ENCODE peak calls at places on chromosome 17, in seven cellular contexts. One of them, this sample, is unnamed.

GRCh38 chr17:18992454-18993130 is 12.0 kb downstream of the FAM83G start:
- DNase-seq in Peyer's patch: peak
- DNase-seq in cardiac muscle cell: no peak
- DNase-seq in coronary artery: no peak
- DNase-seq in MM.1S: peak
- DNase-seq in neural crest cell: no peak
- DNase-seq in Caco-2: no peak
- DNase-seq in this sample: no peak

GRCh38 chr17:19260958-19261357 is 23.8 kb downstream of the EPN2 start:
- DNase-seq in Caco-2: no peak
- DNase-seq in cardiac muscle cell: no peak
- DNase-seq in MM.1S: no peak
- DNase-seq in neural crest cell: no peak
- DNase-seq in Peyer's patch: no peak
- DNase-seq in coronary artery: no peak
- DNase-seq in this sample: no peak

GRCh38 chr17:39083270-39083669 is 68.2 kb downstream of the PLXDC1 start:
- DNase-seq in neural crest cell: no peak
- DNase-seq in cardiac muscle cell: no peak
- DNase-seq in Caco-2: no peak
- DNase-seq in coronary artery: no peak
- DNase-seq in Peyer's patch: no peak
- DNase-seq in MM.1S: no peak
- DNase-seq in this sample: no peak

GRCh38 chr17:73020110-73020509 is 72.4 kb downstream of the SLC39A11 start:
- DNase-seq in MM.1S: no peak
- DNase-seq in Peyer's patch: no peak
- DNase-seq in Caco-2: no peak
- DNase-seq in neural crest cell: no peak
- DNase-seq in coronary artery: no peak
- DNase-seq in cardiac muscle cell: no peak
- DNase-seq in this sample: no peak

GRCh38 chr17:77510133-77510796 is 369.5 kb downstream of the SEC14L1 start:
- DNase-seq in cardiac muscle cell: no peak
- DNase-seq in MM.1S: no peak
- DNase-seq in neural crest cell: no peak
- DNase-seq in Peyer's patch: no peak
- DNase-seq in Caco-2: no peak
- DNase-seq in coronary artery: peak
- DNase-seq in this sample: no peak

GRCh38 chr17:4947010-4947410 is 1.3 kb downstream of the PFN1 start:
- DNase-seq in Caco-2: no peak
- DNase-seq in MM.1S: no peak
- DNase-seq in coronary artery: no peak
- DNase-seq in cardiac muscle cell: peak
- DNase-seq in neural crest cell: no peak
- DNase-seq in Peyer's patch: peak
- DNase-seq in this sample: no peak

GRCh38 chr17:51815097-51815496 is 343.4 kb downstream of the CA10 start:
- DNase-seq in neural crest cell: no peak
- DNase-seq in Caco-2: no peak
- DNase-seq in Peyer's patch: no peak
- DNase-seq in cardiac muscle cell: no peak
- DNase-seq in coronary artery: no peak
- DNase-seq in MM.1S: no peak
- DNase-seq in this sample: no peak

GRCh38 chr17:27959382-27959709 is 66.2 kb upstream of the LYRM9 start:
- DNase-seq in neural crest cell: no peak
- DNase-seq in Caco-2: no peak
- DNase-seq in coronary artery: no peak
- DNase-seq in cardiac muscle cell: no peak
- DNase-seq in MM.1S: no peak
- DNase-seq in Peyer's patch: no peak
- DNase-seq in this sample: no peak

GRCh38 chr17:65772989-65773388 is 211.5 kb upstream of the AXIN2 start:
- DNase-seq in neural crest cell: no peak
- DNase-seq in Peyer's patch: no peak
- DNase-seq in Caco-2: no peak
- DNase-seq in coronary artery: no peak
- DNase-seq in MM.1S: peak
- DNase-seq in cardiac muscle cell: no peak
- DNase-seq in this sample: no peak

GRCh38 chr17:1959871-1960569 is 65.1 kb downstream of the RTN4RL1 start:
- DNase-seq in coronary artery: no peak
- DNase-seq in MM.1S: no peak
- DNase-seq in Peyer's patch: no peak
- DNase-seq in neural crest cell: no peak
- DNase-seq in Caco-2: no peak
- DNase-seq in cardiac muscle cell: no peak
- DNase-seq in this sample: peak

GRCh38 chr17:48624544-48625501 is 1.3 kb downstream of the HOXB9 start:
- DNase-seq in MM.1S: no peak
- DNase-seq in cardiac muscle cell: peak
- DNase-seq in Caco-2: peak
- DNase-seq in coronary artery: no peak
- DNase-seq in neural crest cell: no peak
- DNase-seq in Peyer's patch: no peak
- DNase-seq in this sample: no peak

GRCh38 chr17:50129303-50129945 is 536 bp downstream of the SAMD14 start:
- DNase-seq in cardiac muscle cell: no peak
- DNase-seq in MM.1S: no peak
- DNase-seq in neural crest cell: peak
- DNase-seq in coronary artery: no peak
- DNase-seq in Caco-2: peak
- DNase-seq in Peyer's patch: no peak
- DNase-seq in this sample: peak

GRCh38 chr17:65742433-65743312 is 181.2 kb upstream of the AXIN2 start:
- DNase-seq in Peyer's patch: no peak
- DNase-seq in coronary artery: no peak
- DNase-seq in cardiac muscle cell: no peak
- DNase-seq in MM.1S: no peak
- DNase-seq in neural crest cell: no peak
- DNase-seq in Caco-2: no peak
- DNase-seq in this sample: no peak

GRCh38 chr17:7313028-7313889 is 1.9 kb downstream of the GPS2 start:
- DNase-seq in neural crest cell: no peak
- DNase-seq in MM.1S: no peak
- DNase-seq in Caco-2: no peak
- DNase-seq in coronary artery: no peak
- DNase-seq in Peyer's patch: no peak
- DNase-seq in cardiac muscle cell: no peak
- DNase-seq in this sample: no peak
- TF ChIP-seq CTCF in neural crest cell: peak
- TF ChIP-seq CTCF in MM.1S: peak
- TF ChIP-seq CTCF in Caco-2: peak
- TF ChIP-seq CTCF in coronary artery: no peak
- TF ChIP-seq CTCF in Peyer's patch: no peak
- TF ChIP-seq CTCF in cardiac muscle cell: no peak
- TF ChIP-seq CTCF in this sample: no peak

GRCh38 chr17:29574732-29575510 is 6.4 kb downstream of the TP53I13 start:
- DNase-seq in neural crest cell: no peak
- DNase-seq in coronary artery: peak
- DNase-seq in Caco-2: peak
- DNase-seq in MM.1S: no peak
- DNase-seq in cardiac muscle cell: no peak
- DNase-seq in Peyer's patch: peak
- DNase-seq in this sample: no peak
- TF ChIP-seq CTCF in neural crest cell: no peak
- TF ChIP-seq CTCF in coronary artery: no peak
- TF ChIP-seq CTCF in Caco-2: no peak
- TF ChIP-seq CTCF in MM.1S: no peak
- TF ChIP-seq CTCF in cardiac muscle cell: no peak
- TF ChIP-seq CTCF in Peyer's patch: no peak
- TF ChIP-seq CTCF in this sample: no peak

GRCh38 chr17:22373911-22374310 is 681.6 kb downstream of the KCNJ18 start:
- DNase-seq in cardiac muscle cell: no peak
- DNase-seq in neural crest cell: no peak
- DNase-seq in coronary artery: no peak
- DNase-seq in Caco-2: no peak
- DNase-seq in MM.1S: no peak
- DNase-seq in Peyer's patch: no peak
- DNase-seq in this sample: no peak
- TF ChIP-seq CTCF in cardiac muscle cell: no peak
- TF ChIP-seq CTCF in neural crest cell: no peak
- TF ChIP-seq CTCF in coronary artery: no peak
- TF ChIP-seq CTCF in Caco-2: no peak
- TF ChIP-seq CTCF in MM.1S: no peak
- TF ChIP-seq CTCF in Peyer's patch: no peak
- TF ChIP-seq CTCF in this sample: no peak

GRCh38 chr17:45306623-45307022 is 10.2 kb downstream of the MAP3K14 start:
- DNase-seq in MM.1S: no peak
- DNase-seq in neural crest cell: no peak
- DNase-seq in Caco-2: peak
- DNase-seq in cardiac muscle cell: no peak
- DNase-seq in coronary artery: no peak
- DNase-seq in Peyer's patch: no peak
- DNase-seq in this sample: no peak
- TF ChIP-seq CTCF in MM.1S: no peak
- TF ChIP-seq CTCF in neural crest cell: peak
- TF ChIP-seq CTCF in Caco-2: peak
- TF ChIP-seq CTCF in cardiac muscle cell: no peak
- TF ChIP-seq CTCF in coronary artery: no peak
- TF ChIP-seq CTCF in Peyer's patch: no peak
- TF ChIP-seq CTCF in this sample: no peak

GRCh38 chr17:64230551-64231408 is 32.3 kb downstream of the TEX2 start:
- DNase-seq in neural crest cell: no peak
- DNase-seq in coronary artery: no peak
- DNase-seq in Peyer's patch: no peak
- DNase-seq in Caco-2: no peak
- DNase-seq in cardiac muscle cell: no peak
- DNase-seq in MM.1S: no peak
- DNase-seq in this sample: no peak

GRCh38 chr17:64231567-64232141 is 31.4 kb downstream of the TEX2 start:
- DNase-seq in coronary artery: no peak
- DNase-seq in cardiac muscle cell: no peak
- DNase-seq in MM.1S: no peak
- DNase-seq in Caco-2: no peak
- DNase-seq in neural crest cell: no peak
- DNase-seq in Peyer's patch: no peak
- DNase-seq in this sample: no peak

GRCh38 chr17:64232466-64233262 is 30.4 kb downstream of the TEX2 start:
- DNase-seq in cardiac muscle cell: no peak
- DNase-seq in coronary artery: no peak
- DNase-seq in Peyer's patch: no peak
- DNase-seq in MM.1S: no peak
- DNase-seq in Caco-2: no peak
- DNase-seq in neural crest cell: no peak
- DNase-seq in this sample: no peak

GRCh38 chr17:64236827-64237403 is 26.1 kb downstream of the TEX2 start:
- DNase-seq in MM.1S: no peak
- DNase-seq in Peyer's patch: no peak
- DNase-seq in cardiac muscle cell: no peak
- DNase-seq in neural crest cell: no peak
- DNase-seq in Caco-2: peak
- DNase-seq in coronary artery: no peak
- DNase-seq in this sample: no peak

DNA sequence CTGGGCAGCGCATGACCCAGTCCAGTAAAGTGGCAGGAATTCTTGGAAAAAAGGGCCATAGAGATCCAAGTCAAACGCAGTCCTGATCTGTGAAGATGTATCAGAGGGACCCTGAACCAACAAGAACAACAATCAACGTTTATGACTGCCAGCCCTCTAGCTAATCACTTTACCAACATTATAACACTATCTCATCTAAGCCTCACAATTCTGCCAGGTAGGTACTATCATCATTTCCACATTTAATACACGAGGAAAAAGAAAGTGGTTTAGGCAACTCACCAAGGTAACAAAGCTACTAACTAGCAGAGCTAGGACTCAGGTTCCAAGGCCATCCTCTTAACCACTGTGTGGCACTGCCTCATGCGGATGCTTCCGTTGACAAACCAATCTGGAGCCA is 28.1 kb downstream of the TEX2 start:
- DNase-seq in coronary artery: no peak
- DNase-seq in Peyer's patch: no peak
- DNase-seq in Caco-2: no peak
- DNase-seq in neural crest cell: no peak
- DNase-seq in MM.1S: no peak
- DNase-seq in cardiac muscle cell: no peak
- DNase-seq in this sample: no peak
- TF ChIP-seq CTCF in coronary artery: no peak
- TF ChIP-seq CTCF in Peyer's patch: no peak
- TF ChIP-seq CTCF in Caco-2: no peak
- TF ChIP-seq CTCF in neural crest cell: no peak
- TF ChIP-seq CTCF in MM.1S: no peak
- TF ChIP-seq CTCF in cardiac muscle cell: no peak
- TF ChIP-seq CTCF in this sample: no peak

This sample was measured in nephron progenitor cell.